ENCODE peak calls at places on chromosomes 1 and 21, in six cellular contexts. L is tibial artery, I is brain microvascular endothelial cell, H is fibroblast of villous mesenchyme, O is uterus, X is esophagus muscularis mucosa. V is an unnamed sample.

GRCh38 chr1:32247983-32248889 is 1.2 kb downstream of the FAM167B start:
- DNase-seq in L (peak), I (peak), H (peak), O (peak), X (no peak), V (peak)

GRCh38 chr1:51833700-51834099 is 44.8 kb downstream of the NRDC start:
- DNase-seq in L (no peak), I (no peak), H (no peak), O (no peak), X (no peak), V (no peak)

GRCh38 chr1:3480369-3480719 is 25.9 kb downstream of the ARHGEF16 start:
- DNase-seq in L (no peak), I (no peak), H (no peak), O (no peak), X (no peak), V (no peak)

GRCh38 chr21:33403128-33403785 is at the start of gene IFNGR2:
- DNase-seq in L (no peak), I (no peak), H (no peak), O (peak), X (no peak), V (peak)

GRCh38 chr1:152110365-152110859 is 4.8 kb downstream of the TCHH start:
- DNase-seq in L (no peak), I (peak), H (peak), O (peak), X (no peak), V (no peak)

GRCh38 chr1:19814681-19815503 is at the start of gene RNF186:
- DNase-seq in L (no peak), I (no peak), H (no peak), O (no peak), X (no peak), V (no peak)

GRCh38 chr1:203229471-203230178 is at the start of gene CHIT1:
- DNase-seq in L (no peak), I (no peak), H (no peak), O (no peak), X (no peak), V (peak)

GRCh38 chr1:213984387-213985180 is 3.2 kb upstream of the PROX1 start:
- DNase-seq in L (no peak), I (no peak), H (no peak), O (no peak), X (no peak), V (no peak)

GRCh38 chr1:58746182-58746581 is 37.7 kb downstream of the JUN start:
- DNase-seq in L (no peak), I (no peak), H (no peak), O (no peak), X (no peak), V (no peak)

GRCh38 chr1:198556969-198557368 is 16.5 kb upstream of the ATP6V1G3 start:
- DNase-seq in L (peak), I (no peak), H (no peak), O (peak), X (no peak), V (peak)

GRCh38 chr1:53321366-53321765 is 6.5 kb downstream of the LRP8 start:
- DNase-seq in L (no peak), I (no peak), H (no peak), O (no peak), X (no peak), V (no peak)
- TF ChIP-seq CTCF in L (no peak), I (peak), H (peak), O (no peak), X (no peak), V (no peak)

DNA sequence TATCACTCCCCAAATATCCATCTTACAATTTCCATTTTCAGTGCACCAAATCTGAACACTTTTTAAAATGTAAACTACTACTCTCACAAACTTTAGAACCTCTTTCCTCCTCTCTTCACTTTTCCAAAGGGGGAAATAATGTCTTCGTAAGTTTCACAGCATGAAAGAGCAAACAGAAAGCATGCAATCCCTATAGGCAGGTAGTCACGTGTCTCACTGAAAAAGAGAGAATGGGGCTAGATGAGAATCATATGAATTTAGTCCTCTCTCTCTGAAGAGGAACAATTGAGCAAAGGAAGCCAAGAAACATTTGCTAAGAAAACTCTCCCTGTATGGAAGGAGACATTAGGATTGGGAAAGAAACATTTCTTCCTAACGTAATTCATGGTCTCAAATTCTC is 613.8 kb downstream of the PLA2G4A start:
- DNase-seq in L (no peak), I (no peak), H (no peak), O (no peak), X (no peak), V (no peak)
- TF ChIP-seq CTCF in L (no peak), I (no peak), H (no peak), O (no peak), X (no peak), V (no peak)

GRCh38 chr21:46092811-46093667 is 4.9 kb upstream of the COL6A2 start:
- DNase-seq in L (no peak), I (no peak), H (no peak), O (peak), X (peak), V (peak)
- TF ChIP-seq CTCF in L (no peak), I (peak), H (peak), O (no peak), X (no peak), V (no peak)

DNA sequence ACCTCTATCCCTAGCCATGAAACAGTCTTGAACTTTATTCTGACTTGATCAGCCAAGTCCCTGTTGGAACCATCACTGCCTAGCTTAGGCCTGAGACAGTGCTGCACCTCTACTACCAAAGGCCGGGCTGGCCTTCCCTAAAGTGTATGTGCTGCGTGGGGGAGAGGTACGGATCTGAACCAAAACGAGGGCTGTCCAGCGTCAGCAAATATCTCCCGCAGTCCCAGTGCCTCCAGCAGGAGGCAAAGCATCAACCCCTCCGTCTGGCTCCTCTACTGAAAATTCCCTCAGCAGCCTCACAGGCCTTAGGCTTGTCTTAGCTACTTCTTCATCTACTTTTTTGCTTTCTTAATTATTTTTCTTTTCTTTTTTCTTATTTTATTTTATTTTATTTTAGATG is 33.3 kb upstream of the KIF26B start:
- DNase-seq in L (no peak), I (no peak), H (no peak), O (no peak), X (no peak), V (no peak)
- TF ChIP-seq CTCF in L (no peak), I (peak), H (no peak), O (no peak), X (no peak), V (no peak)

GRCh38 chr1:76868154-76868882 is 1.0 kb downstream of the ST6GALNAC5 start:
- DNase-seq in L (no peak), I (peak), H (peak), O (peak), X (no peak), V (peak)
- TF ChIP-seq CTCF in L (no peak), I (peak), H (peak), O (no peak), X (no peak), V (peak)

V was measured in GM10248.